ENCODE peak calls at places on chromosome 21, in four cellular contexts. O, I, Y and B are unnamed samples.

GRCh38 chr21:32102426-32102825 is 176.4 kb downstream of the MIS18A start:
- DNase-seq in O (no peak), I (no peak), Y (no peak), B (no peak)

GRCh38 chr21:38823737-38824123 is 18.0 kb downstream of the ETS2 start:
- DNase-seq in O (no peak), I (no peak), Y (no peak), B (no peak)

GRCh38 chr21:8991088-8991907 is 1530.1 kb upstream of the TPTE start:
- DNase-seq in O (peak; percentile 3), I (no peak), Y (no peak), B (no peak)

GRCh38 chr21:42696026-42696380 is 42.6 kb downstream of the PDE9A start:
- DNase-seq in O (no peak), I (no peak), Y (no peak), B (no peak)

GRCh38 chr21:35332841-35333426 is 283.8 kb upstream of the RUNX1 start:
- DNase-seq in O (no peak), I (no peak), Y (no peak), B (no peak)

GRCh38 chr21:45638707-45639106 is 4.8 kb upstream of the PCBP3 start:
- DNase-seq in O (no peak), I (no peak), Y (no peak), B (no peak)

GRCh38 chr21:37412603-37413360 is 46.2 kb downstream of the DYRK1A start:
- DNase-seq in O (no peak), I (no peak), Y (no peak), B (no peak)

GRCh38 chr21:46621457-46622182 is 13.9 kb upstream of the PRMT2 start:
- DNase-seq in O (no peak), I (no peak), Y (no peak), B (no peak)

GRCh38 chr21:41429305-41429704 is 3.3 kb downstream of the MX1 start:
- DNase-seq in O (no peak), I (no peak), Y (no peak), B (no peak)

GRCh38 chr21:31501921-31502320 is 157.6 kb upstream of the SOD1 start:
- DNase-seq in O (no peak), I (no peak), Y (no peak), B (no peak)

GRCh38 chr21:37443683-37444082 is 77.1 kb downstream of the DYRK1A start:
- DNase-seq in O (no peak), I (no peak), Y (no peak), B (no peak)

GRCh38 chr21:34822957-34823356 is 154.2 kb downstream of the CLIC6 start:
- DNase-seq in O (peak; percentile 86), I (no peak), Y (no peak), B (no peak)

GRCh38 chr21:38343691-38344090 is 86.9 kb downstream of the KCNJ15 start:
- DNase-seq in O (peak; percentile 57), I (no peak), Y (no peak), B (no peak)